ENCODE peak calls at places on chromosome 3, in four cellular contexts. H is K562, D is WTC11, Q is HepG2. W is an unnamed sample.

GRCh38 chr3:10889206-10889960 is 73.4 kb downstream of the SLC6A11 start:
- DNase-seq in H (no peak), D (no peak), Q (no peak), W (no peak)

GRCh38 chr3:12303532-12303931 is 14.7 kb downstream of the PPARG start:
- DNase-seq in H (no peak), D (no peak), Q (no peak), W (peak; percentile 79)

GRCh38 chr3:178384302-178384939 is 151.8 kb upstream of the KCNMB2 start:
- DNase-seq in H (no peak), D (no peak), Q (no peak), W (no peak)

GRCh38 chr3:122918576-122919290 is 108.8 kb downstream of the SEMA5B start:
- DNase-seq in H (no peak), D (no peak), Q (no peak), W (no peak)

GRCh38 chr3:126308394-126309125 is 48.6 kb downstream of the KLF15 start:
- DNase-seq in H (no peak), D (peak; percentile 56), Q (no peak), W (no peak)

GRCh38 chr3:29202368-29202767 is 78.5 kb upstream of the RBMS3 start:
- DNase-seq in H (no peak), D (no peak), Q (no peak), W (no peak)

GRCh38 chr3:14617508-14618023 is 34.0 kb upstream of the CCDC174 start:
- DNase-seq in H (no peak), D (no peak), Q (peak; percentile 39), W (no peak)

GRCh38 chr3:7978104-7978457 is 523.5 kb upstream of the LMCD1 start:
- DNase-seq in H (no peak), D (no peak), Q (no peak), W (no peak)

GRCh38 chr3:114294940-114295480 is 1.2 kb downstream of the TIGIT start:
- DNase-seq in H (no peak), D (no peak), Q (no peak), W (no peak)

GRCh38 chr3:114299925-114300624 is 6.2 kb downstream of the TIGIT start:
- DNase-seq in H (no peak), D (no peak), Q (no peak), W (no peak)

GRCh38 chr3:114293846-114294245 is at the start of gene TIGIT:
- DNase-seq in H (no peak), D (no peak), Q (no peak), W (no peak)

GRCh38 chr3:114299421-114299820 is 5.6 kb downstream of the TIGIT start:
- DNase-seq in H (peak; percentile 12), D (peak; percentile 40), Q (peak; percentile 40), W (peak; percentile 79)
- TF ChIP-seq NR3C1 in H (no peak), D (no peak), Q (no peak), W (no peak)

GRCh38 chr3:107524214-107525100 is 1.7 kb downstream of the BBX start:
- DNase-seq in H (peak; percentile 44), D (peak; percentile 41), Q (peak; percentile 41), W (no peak)
- TF ChIP-seq NR3C1 in H (no peak), D (no peak), Q (no peak), W (no peak)

DNA sequence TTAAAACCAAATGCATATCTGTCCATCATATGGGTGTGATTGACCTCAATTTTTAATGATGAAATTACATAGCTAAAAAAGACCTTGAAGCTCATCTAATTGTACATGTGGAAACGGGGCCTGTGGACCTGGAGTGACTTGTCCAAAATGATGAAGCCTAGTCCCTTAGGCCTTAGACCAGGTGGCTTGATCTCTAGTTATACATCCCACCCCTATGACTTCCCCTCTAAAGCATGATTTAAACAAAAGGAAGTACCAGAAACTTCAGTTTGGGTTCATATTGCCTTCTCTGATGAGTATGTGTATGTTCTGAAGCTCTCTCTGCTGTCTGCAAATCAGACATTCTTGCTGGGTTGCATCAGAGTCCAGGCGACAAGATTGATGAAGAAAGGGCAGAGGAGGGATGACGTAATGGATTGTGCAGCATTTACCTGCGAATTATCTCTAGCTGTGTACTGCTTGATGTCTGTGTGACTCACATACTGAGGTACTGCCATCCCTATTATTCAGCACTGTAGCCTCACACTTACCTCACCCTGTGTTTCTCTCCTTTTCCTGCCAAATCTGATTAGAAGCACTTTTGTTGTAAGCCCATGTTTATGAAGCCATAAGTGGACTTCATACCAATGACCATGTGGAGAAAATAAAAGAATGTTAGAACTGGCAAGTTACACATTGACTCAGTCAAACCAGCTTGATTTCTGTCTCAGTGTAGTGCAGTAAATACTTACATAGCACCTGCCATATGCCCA is 111.5 kb downstream of the FILIP1L start:
- DNase-seq in H (no peak), D (no peak), Q (peak; percentile 91), W (peak; percentile 47)
- TF ChIP-seq NR3C1 in H (no peak), D (no peak), Q (no peak), W (no peak)

GRCh38 chr3:71549948-71550347 is 33.6 kb downstream of the FOXP1 start:
- DNase-seq in H (no peak), D (no peak), Q (no peak), W (no peak)

GRCh38 chr3:71551286-71551919 is 32.1 kb downstream of the FOXP1 start:
- DNase-seq in H (no peak), D (no peak), Q (no peak), W (peak; percentile 12)

GRCh38 chr3:71547254-71548198 is 36.0 kb downstream of the FOXP1 start:
- DNase-seq in H (peak; percentile 21), D (no peak), Q (peak; percentile 90), W (no peak)

GRCh38 chr3:71546781-71547180 is 36.7 kb downstream of the FOXP1 start:
- DNase-seq in H (no peak), D (no peak), Q (no peak), W (no peak)

GRCh38 chr3:71548995-71549394 is 34.5 kb downstream of the FOXP1 start:
- DNase-seq in H (no peak), D (no peak), Q (no peak), W (peak; percentile 9)
- TF ChIP-seq NR3C1 in H (no peak), D (no peak), Q (no peak), W (no peak)